ENCODE peak calls at places on chromosomes 7 and 10, in six cellular contexts. One of them, this sample, is unnamed.

GRCh38 chr10:24448351-24449009 is 239.5 kb downstream of the KIAA1217 start:
- DNase-seq in neural crest cell: no peak
- DNase-seq in cardiac fibroblast: no peak
- DNase-seq in stimulated activated CD4-positive, alpha-beta T cell treated with anti-CD3 and anti-CD28 coated beads, Interleukin-2, amount 100 ng/mL, for 24 hours: no peak
- DNase-seq in activated CD4-positive, alpha-beta T cell treated with anti-CD3 and anti-CD28 coated beads for 24 hours: no peak
- DNase-seq in cardiac septum: no peak
- DNase-seq in this sample: no peak

GRCh38 chr10:13686331-13686752 is 99.6 kb downstream of the PRPF18 start:
- DNase-seq in neural crest cell: no peak
- DNase-seq in cardiac fibroblast: peak
- DNase-seq in stimulated activated CD4-positive, alpha-beta T cell treated with anti-CD3 and anti-CD28 coated beads, Interleukin-2, amount 100 ng/mL, for 24 hours: no peak
- DNase-seq in activated CD4-positive, alpha-beta T cell treated with anti-CD3 and anti-CD28 coated beads for 24 hours: no peak
- DNase-seq in cardiac septum: no peak
- DNase-seq in this sample: no peak

GRCh38 chr10:93752761-93753160 is 5.0 kb upstream of the LGI1 start:
- DNase-seq in neural crest cell: no peak
- DNase-seq in cardiac fibroblast: peak
- DNase-seq in stimulated activated CD4-positive, alpha-beta T cell treated with anti-CD3 and anti-CD28 coated beads, Interleukin-2, amount 100 ng/mL, for 24 hours: no peak
- DNase-seq in activated CD4-positive, alpha-beta T cell treated with anti-CD3 and anti-CD28 coated beads for 24 hours: no peak
- DNase-seq in cardiac septum: no peak
- DNase-seq in this sample: no peak

GRCh38 chr7:24010495-24010894 is 273.5 kb upstream of the NPY start:
- DNase-seq in neural crest cell: no peak
- DNase-seq in cardiac fibroblast: no peak
- DNase-seq in stimulated activated CD4-positive, alpha-beta T cell treated with anti-CD3 and anti-CD28 coated beads, Interleukin-2, amount 100 ng/mL, for 24 hours: no peak
- DNase-seq in activated CD4-positive, alpha-beta T cell treated with anti-CD3 and anti-CD28 coated beads for 24 hours: no peak
- DNase-seq in cardiac septum: no peak
- DNase-seq in this sample: no peak

GRCh38 chr7:6154542-6155404 is 117.7 kb downstream of the CYTH3 start:
- DNase-seq in neural crest cell: no peak
- DNase-seq in cardiac fibroblast: no peak
- DNase-seq in stimulated activated CD4-positive, alpha-beta T cell treated with anti-CD3 and anti-CD28 coated beads, Interleukin-2, amount 100 ng/mL, for 24 hours: no peak
- DNase-seq in activated CD4-positive, alpha-beta T cell treated with anti-CD3 and anti-CD28 coated beads for 24 hours: no peak
- DNase-seq in cardiac septum: no peak
- DNase-seq in this sample: no peak

GRCh38 chr10:3563298-3563697 is 221.7 kb downstream of the KLF6 start:
- DNase-seq in neural crest cell: no peak
- DNase-seq in cardiac fibroblast: no peak
- DNase-seq in stimulated activated CD4-positive, alpha-beta T cell treated with anti-CD3 and anti-CD28 coated beads, Interleukin-2, amount 100 ng/mL, for 24 hours: peak
- DNase-seq in activated CD4-positive, alpha-beta T cell treated with anti-CD3 and anti-CD28 coated beads for 24 hours: no peak
- DNase-seq in cardiac septum: no peak
- DNase-seq in this sample: no peak

GRCh38 chr10:125039354-125039769 is 97.4 kb downstream of the ZRANB1 start:
- DNase-seq in neural crest cell: no peak
- DNase-seq in cardiac fibroblast: no peak
- DNase-seq in stimulated activated CD4-positive, alpha-beta T cell treated with anti-CD3 and anti-CD28 coated beads, Interleukin-2, amount 100 ng/mL, for 24 hours: no peak
- DNase-seq in activated CD4-positive, alpha-beta T cell treated with anti-CD3 and anti-CD28 coated beads for 24 hours: no peak
- DNase-seq in cardiac septum: no peak
- DNase-seq in this sample: no peak

GRCh38 chr10:127046975-127047877 is 142.0 kb downstream of the DOCK1 start:
- DNase-seq in neural crest cell: no peak
- DNase-seq in cardiac fibroblast: peak
- DNase-seq in stimulated activated CD4-positive, alpha-beta T cell treated with anti-CD3 and anti-CD28 coated beads, Interleukin-2, amount 100 ng/mL, for 24 hours: no peak
- DNase-seq in activated CD4-positive, alpha-beta T cell treated with anti-CD3 and anti-CD28 coated beads for 24 hours: no peak
- DNase-seq in cardiac septum: no peak
- DNase-seq in this sample: no peak

GRCh38 chr7:41880107-41880506 is 177.2 kb upstream of the INHBA start:
- DNase-seq in neural crest cell: no peak
- DNase-seq in cardiac fibroblast: peak
- DNase-seq in stimulated activated CD4-positive, alpha-beta T cell treated with anti-CD3 and anti-CD28 coated beads, Interleukin-2, amount 100 ng/mL, for 24 hours: no peak
- DNase-seq in activated CD4-positive, alpha-beta T cell treated with anti-CD3 and anti-CD28 coated beads for 24 hours: no peak
- DNase-seq in cardiac septum: no peak
- DNase-seq in this sample: no peak